ENCODE peak calls at places on chromosome 2, in four cellular contexts. D, W, L and G are unnamed samples.

GRCh38 chr2:105747997-105748396 is 3.3 kb downstream of the NCK2 start:
- DNase-seq in W (no peak), D (no peak), L (no peak), G (no peak)

GRCh38 chr2:181459646-181460045 is 2.5 kb downstream of the ITGA4 start:
- DNase-seq in L (no peak), D (no peak), W (no peak), G (no peak)

GRCh38 chr2:238978507-238978906 is 130.6 kb downstream of the TWIST2 start:
- DNase-seq in D (no peak), W (no peak), L (no peak), G (no peak)

GRCh38 chr2:18829331-18829902 is 240.0 kb upstream of the NT5C1B start:
- DNase-seq in D (no peak), L (peak), W (no peak), G (no peak)

GRCh38 chr2:163970058-163970806 is 234.4 kb upstream of the FIGN start:
- DNase-seq in D (no peak), W (no peak), L (no peak), G (no peak)

GRCh38 chr2:150477347-150477746 is 10.1 kb downstream of the RND3 start:
- DNase-seq in D (no peak), L (no peak), W (no peak), G (no peak)

GRCh38 chr2:108395155-108395554 is 17.4 kb downstream of the SULT1C4 start:
- DNase-seq in D (no peak), L (no peak), W (no peak), G (no peak)

GRCh38 chr2:55992465-55992864 is 68.9 kb upstream of the EFEMP1 start:
- DNase-seq in D (no peak), L (peak), W (no peak), G (no peak)

GRCh38 chr2:164068063-164068462 is 332.3 kb upstream of the FIGN start:
- DNase-seq in W (no peak), L (no peak), D (no peak), G (no peak)

GRCh38 chr2:158923180-158923594 is 45.3 kb upstream of the TANC1 start:
- DNase-seq in L (no peak), D (no peak), W (no peak), G (no peak)

GRCh38 chr2:151781642-151782041 is 46.6 kb downstream of the ARL5A start:
- DNase-seq in D (no peak), L (no peak), W (no peak), G (no peak)

GRCh38 chr2:237977380-237977779 is 10.6 kb downstream of the UBE2F start:
- DNase-seq in D (no peak), W (no peak), L (no peak), G (no peak)

GRCh38 chr2:197258580-197258979 is 52.0 kb downstream of the ANKRD44 start:
- DNase-seq in L (no peak), W (no peak), D (no peak), G (no peak)

GRCh38 chr2:10668402-10669012 is 21.3 kb downstream of the NOL10 start:
- DNase-seq in D (peak), W (peak), L (peak), G (peak)

GRCh38 chr2:100059638-100060037 is 82.8 kb downstream of the AFF3 start:
- DNase-seq in W (no peak), D (no peak), L (no peak), G (no peak)

GRCh38 chr2:9000442-9000841 is 3.0 kb downstream of the MBOAT2 start:
- DNase-seq in D (no peak), W (no peak), L (no peak), G (no peak)

GRCh38 chr2:211745295-211746097 is 793.1 kb downstream of the ERBB4 start:
- DNase-seq in W (peak), L (peak), D (peak), G (peak)

GRCh38 chr2:102149243-102149642 is 6.7 kb downstream of the IL1R1 start:
- DNase-seq in W (no peak), L (no peak), D (no peak), G (no peak)

GRCh38 chr2:214533511-214533910 is 122.7 kb downstream of the VWC2L start:
- DNase-seq in D (no peak), L (no peak), W (no peak), G (no peak)

GRCh38 chr2:191831410-191831994 is 15.4 kb downstream of the CAVIN2 start:
- DNase-seq in L (no peak), W (no peak), D (no peak), G (no peak)
- TF ChIP-seq TCF7L2 in L (no peak), W (no peak), D (no peak), G (no peak)

DNA sequence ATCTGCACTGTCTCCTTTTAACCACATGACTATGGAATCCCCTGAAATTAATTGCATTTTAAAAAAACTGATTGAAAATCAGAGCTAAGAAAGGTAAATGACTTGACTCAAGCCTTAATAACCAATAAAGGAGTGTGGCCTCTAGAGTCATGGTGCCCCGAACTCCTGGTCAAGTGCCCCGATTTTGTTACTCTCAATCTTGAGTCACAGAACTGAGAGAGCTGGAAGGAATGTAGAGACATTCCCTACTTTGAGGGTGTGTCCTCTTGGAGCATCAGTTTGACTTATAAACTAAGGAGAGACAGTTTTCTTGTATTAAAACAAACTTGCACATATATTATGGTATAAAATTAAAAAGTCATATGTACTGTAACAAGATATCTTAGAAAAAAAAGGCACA is 2.4 kb downstream of the WDR43 start:
- DNase-seq in L (no peak), W (no peak), D (no peak), G (no peak)
- TF ChIP-seq TCF7L2 in L (no peak), W (no peak), D (no peak), G (no peak)

GRCh38 chr2:29323961-29324360 is 208.7 kb downstream of the CLIP4 start:
- DNase-seq in W (no peak), L (no peak), D (no peak), G (no peak)
- TF ChIP-seq TCF7L2 in W (no peak), L (no peak), D (no peak), G (no peak)

DNA sequence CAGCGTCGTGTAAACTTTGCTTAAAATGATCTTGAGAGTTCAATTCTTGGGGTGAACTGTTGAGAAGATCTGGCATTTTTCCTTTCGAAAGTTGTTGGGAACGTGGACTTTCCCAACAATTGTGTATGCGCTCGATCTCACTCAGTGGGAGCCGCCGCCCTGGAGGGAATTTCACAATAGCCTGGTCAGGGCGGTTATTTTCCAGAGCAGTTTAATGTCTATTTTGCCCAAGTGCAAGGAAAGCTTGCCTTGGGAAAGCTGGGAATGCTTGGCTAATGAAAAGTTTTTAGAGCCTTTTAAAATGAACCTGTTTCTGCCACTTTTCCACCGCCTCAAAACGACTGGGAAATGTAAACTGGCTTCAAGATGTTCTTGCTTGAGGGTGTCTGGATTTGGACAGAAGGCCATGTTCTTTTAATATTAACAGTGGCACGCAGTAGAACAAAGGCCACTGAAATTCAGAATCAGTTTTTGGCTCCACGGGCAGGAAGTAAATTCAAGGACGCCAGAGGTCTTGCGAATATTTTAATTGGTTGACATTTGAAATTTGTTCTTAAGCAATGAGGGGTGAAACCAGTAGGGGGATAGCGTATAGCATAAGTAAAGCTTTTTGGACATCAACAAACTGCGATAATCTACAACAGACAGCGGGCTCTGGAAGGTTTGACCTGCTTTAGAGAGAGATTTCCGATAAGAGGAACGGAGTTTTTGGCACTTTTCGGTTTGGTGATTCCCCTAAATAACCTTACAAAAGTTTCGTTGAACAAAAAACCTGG is 1.2 kb downstream of the CFLAR start:
- DNase-seq in L (peak), D (peak), W (no peak), G (peak)
- TF ChIP-seq TCF7L2 in L (no peak), D (no peak), W (no peak), G (no peak)